ENCODE peak calls at places on chromosomes 12 and 14, in nine cellular contexts. Q is substantia nigra; B is AG04449; U is stimulated activated CD8-positive, alpha-beta memory T cell treated with anti-CD3 and anti-CD28 coated beads, Interleukin-7, amount 100 ng/mL, for 1 hour; E is bronchial epithelial cell; G is MV-4-11; H is activated CD4-positive, alpha-beta T cell treated with anti-CD3 and anti-CD28 coated beads for 4 hours; J is Daoy; P is esophagus muscularis mucosa. C is an unnamed sample.

GRCh38 chr14:104138098-104138890 is at the start of gene KIF26A:
- DNase-seq in Q (no peak), B (no peak), U (no peak), E (no peak), G (no peak), H (no peak), J (peak; percentile 77), P (no peak), C (no peak)

GRCh38 chr14:30143617-30144016 is 216.0 kb upstream of the PRKD1 start:
- DNase-seq in Q (no peak), B (peak; percentile 3), U (no peak), E (no peak), G (no peak), H (no peak), J (no peak), P (no peak), C (no peak)

GRCh38 chr12:79223761-79224160 is 359.2 kb downstream of the SYT1 start:
- DNase-seq in Q (no peak), B (no peak), U (no peak), E (no peak), G (no peak), H (no peak), J (no peak), P (no peak), C (no peak)

GRCh38 chr12:111454716-111455447 is 49.2 kb downstream of the SH2B3 start:
- DNase-seq in Q (no peak), B (no peak), U (no peak), E (no peak), G (no peak), H (no peak), J (no peak), P (peak; percentile 84), C (no peak)

GRCh38 chr14:94974893-94975292 is 182.4 kb downstream of the DICER1 start:
- DNase-seq in Q (no peak), B (no peak), U (no peak), E (no peak), G (no peak), H (no peak), J (no peak), P (peak; percentile 86), C (no peak)

GRCh38 chr12:104590002-104590401 is 133.3 kb downstream of the CHST11 start:
- DNase-seq in Q (no peak), B (no peak), U (no peak), E (no peak), G (no peak), H (no peak), J (no peak), P (no peak), C (no peak)

GRCh38 chr12:11656550-11656949 is 7.1 kb downstream of the ETV6 start:
- DNase-seq in Q (no peak), B (no peak), U (no peak), E (peak; percentile 54), G (no peak), H (no peak), J (no peak), P (no peak), C (no peak)

GRCh38 chr12:20426191-20426590 is 57.9 kb downstream of the PDE3A start:
- DNase-seq in Q (no peak), B (no peak), U (no peak), E (no peak), G (no peak), H (no peak), J (no peak), P (no peak), C (no peak)

GRCh38 chr12:23751641-23752040 is 197.8 kb downstream of the SOX5 start:
- DNase-seq in Q (no peak), B (no peak), U (no peak), E (no peak), G (no peak), H (no peak), J (no peak), P (no peak), C (no peak)

GRCh38 chr14:20692111-20692751 is 3.7 kb downstream of the ANG start:
- DNase-seq in Q (no peak), B (no peak), U (no peak), E (no peak), G (no peak), H (no peak), J (no peak), P (no peak), C (no peak)

GRCh38 chr12:120013659-120014380 is 24.8 kb downstream of the BICDL1 start:
- DNase-seq in Q (no peak), B (no peak), U (no peak), E (peak; percentile 53), G (peak; percentile 7), H (peak; percentile 68), J (peak; percentile 30), P (no peak), C (no peak)

GRCh38 chr14:59187802-59188460 is 536 bp upstream of the DAAM1 start:
- DNase-seq in Q (peak; percentile 33), B (no peak), U (peak; percentile 10), E (no peak), G (no peak), H (peak; percentile 20), J (peak; percentile 37), P (no peak), C (peak; percentile 36)

GRCh38 chr12:6074394-6074793 is 50.1 kb downstream of the VWF start:
- DNase-seq in Q (no peak), B (no peak), U (no peak), E (no peak), G (peak; percentile 6), H (no peak), J (no peak), P (no peak), C (no peak)

GRCh38 chr14:101557811-101558738 is 3.2 kb upstream of the DIO3 start:
- DNase-seq in Q (peak; percentile 12), B (no peak), U (no peak), E (no peak), G (no peak), H (no peak), J (peak; percentile 41), P (no peak), C (no peak)

GRCh38 chr14:35818346-35819115 is 7.6 kb upstream of the BRMS1L start:
- DNase-seq in Q (peak; percentile 4), B (no peak), U (no peak), E (peak; percentile 54), G (no peak), H (peak; percentile 27), J (peak; percentile 42), P (no peak), C (no peak)

GRCh38 chr12:50419112-50419909 is 18.6 kb downstream of the LARP4 start:
- DNase-seq in Q (no peak), B (no peak), U (no peak), E (peak; percentile 44), G (no peak), H (no peak), J (no peak), P (no peak), C (no peak)

GRCh38 chr12:52300796-52301691 is 9.7 kb upstream of the KRT81 start:
- DNase-seq in Q (no peak), B (no peak), U (no peak), E (no peak), G (no peak), H (no peak), J (no peak), P (no peak), C (no peak)

GRCh38 chr12:13591488-13591887 is 389.9 kb downstream of the GRIN2B start:
- DNase-seq in Q (no peak), B (no peak), U (no peak), E (no peak), G (no peak), H (no peak), J (no peak), P (no peak), C (no peak)

GRCh38 chr12:31323466-31324115 is 2.4 kb downstream of the SINHCAF start:
- DNase-seq in Q (peak; percentile 9), B (no peak), U (peak; percentile 23), E (no peak), G (peak; percentile 55), H (peak; percentile 48), J (no peak), P (peak; percentile 92), C (peak; percentile 46)

GRCh38 chr12:110444455-110444854 is 5.7 kb downstream of the ARPC3 start:
- DNase-seq in Q (no peak), B (no peak), U (no peak), E (no peak), G (no peak), H (no peak), J (no peak), P (no peak), C (no peak)

GRCh38 chr14:102013669-102014200 is 49.4 kb downstream of the DYNC1H1 start:
- DNase-seq in Q (no peak), B (no peak), U (no peak), E (no peak), G (no peak), H (no peak), J (no peak), P (no peak), C (no peak)

GRCh38 chr12:105485926-105486325 is 155.4 kb downstream of the C12orf75 start:
- DNase-seq in Q (no peak), B (no peak), U (no peak), E (no peak), G (no peak), H (no peak), J (peak; percentile 49), P (peak; percentile 47), C (no peak)

GRCh38 chr12:88985011-88985410 is 367.3 kb downstream of the DUSP6 start:
- DNase-seq in Q (no peak), B (no peak), U (no peak), E (no peak), G (no peak), H (no peak), J (no peak), P (no peak), C (no peak)

GRCh38 chr14:51552275-51552674 is 99.4 kb upstream of the FRMD6 start:
- DNase-seq in Q (no peak), B (no peak), U (no peak), E (no peak), G (no peak), H (no peak), J (no peak), P (no peak), C (no peak)

GRCh38 chr14:98408024-98408555 is 863.9 kb downstream of the BCL11B start:
- DNase-seq in Q (no peak), B (no peak), U (no peak), E (no peak), G (no peak), H (no peak), J (no peak), P (peak; percentile 80), C (no peak)

GRCh38 chr12:45745861-45746277 is 16.4 kb downstream of the ARID2 start:
- DNase-seq in Q (no peak), B (no peak), U (no peak), E (peak; percentile 47), G (peak; percentile 65), H (no peak), J (no peak), P (no peak), C (no peak)

GRCh38 chr12:6662602-6662905 is 365 bp downstream of the ING4 start:
- DNase-seq in Q (no peak), B (no peak), U (no peak), E (no peak), G (no peak), H (no peak), J (no peak), P (no peak), C (no peak)

GRCh38 chr14:65774041-65774440 is 361.5 kb downstream of the FUT8 start:
- DNase-seq in Q (no peak), B (no peak), U (no peak), E (no peak), G (no peak), H (no peak), J (no peak), P (no peak), C (no peak)

GRCh38 chr14:104086661-104087461 is 1.4 kb downstream of the ASPG start:
- DNase-seq in Q (no peak), B (no peak), U (no peak), E (no peak), G (no peak), H (no peak), J (no peak), P (no peak), C (no peak)

GRCh38 chr12:30197392-30198047 is 413.8 kb upstream of the TMTC1 start:
- DNase-seq in Q (no peak), B (no peak), U (no peak), E (peak; percentile 85), G (no peak), H (no peak), J (no peak), P (no peak), C (no peak)

GRCh38 chr12:96454396-96454795 is 35.0 kb upstream of the CFAP54 start:
- DNase-seq in Q (no peak), B (no peak), U (no peak), E (peak; percentile 82), G (no peak), H (no peak), J (no peak), P (no peak), C (no peak)